ENCODE peak calls at places on chromosomes 16 and 17, in eight cellular contexts. H is tibial artery, Y is GM23338, F is ovary, K is heart right ventricle, I is lung, C is fibroblast of lung, U is OCI-LY7. Q is an unnamed sample.

GRCh38 chr16:54160939-54161897 is 125.4 kb downstream of the IRX3 start:
- DNase-seq in H (no peak), Y (no peak), F (no peak), K (no peak), I (no peak), C (no peak), U (no peak), Q (no peak)

GRCh38 chr16:31367875-31368274 is 12.9 kb downstream of the ITGAX start:
- DNase-seq in H (no peak), Y (no peak), F (no peak), K (no peak), I (no peak), C (no peak), U (no peak), Q (no peak)

GRCh38 chr16:47732122-47732805 is 271.1 kb downstream of the PHKB start:
- DNase-seq in H (no peak), Y (peak; percentile 2), F (no peak), K (no peak), I (no peak), C (peak; percentile 94), U (no peak), Q (no peak)

GRCh38 chr17:75090871-75091854 is 3.4 kb downstream of the SLC16A5 start:
- DNase-seq in H (no peak), Y (no peak), F (peak; percentile 66), K (no peak), I (no peak), C (no peak), U (no peak), Q (no peak)

GRCh38 chr17:82729479-82730260 is 5.7 kb upstream of the FN3K start:
- DNase-seq in H (no peak), Y (no peak), F (no peak), K (no peak), I (no peak), C (no peak), U (no peak), Q (no peak)

GRCh38 chr16:88455610-88456355 is 2.7 kb downstream of the ZFPM1 start:
- DNase-seq in H (no peak), Y (peak; percentile 66), F (no peak), K (no peak), I (peak; percentile 43), C (peak; percentile 33), U (peak; percentile 74), Q (no peak)

GRCh38 chr17:68379150-68379510 is 78.2 kb downstream of the WIPI1 start:
- DNase-seq in H (no peak), Y (no peak), F (no peak), K (no peak), I (no peak), C (no peak), U (no peak), Q (no peak)

GRCh38 chr17:55433029-55433628 is 11.5 kb upstream of the MMD start:
- DNase-seq in H (no peak), Y (no peak), F (no peak), K (no peak), I (no peak), C (no peak), U (no peak), Q (no peak)

GRCh38 chr16:3472878-3473595 is 22.3 kb downstream of the C16orf90 start:
- DNase-seq in H (no peak), Y (no peak), F (no peak), K (no peak), I (no peak), C (peak; percentile 13), U (no peak), Q (peak; percentile 39)

GRCh38 chr16:30445408-30446202 is at the start of gene SEPHS2:
- DNase-seq in H (peak; percentile 100), Y (peak; percentile 99), F (peak; percentile 99), K (peak; percentile 98), I (peak; percentile 99), C (peak; percentile 99), U (peak; percentile 99), Q (peak; percentile 98)

GRCh38 chr17:44971776-44972483 is 3.8 kb upstream of the C1QL1 start:
- DNase-seq in H (no peak), Y (peak; percentile 77), F (no peak), K (no peak), I (no peak), C (peak; percentile 24), U (no peak), Q (peak; percentile 24)

GRCh38 chr16:24070851-24071250 is 185.3 kb upstream of the CACNG3 start:
- DNase-seq in H (no peak), Y (peak; percentile 89), F (no peak), K (peak; percentile 6), I (no peak), C (peak; percentile 21), U (peak; percentile 83), Q (no peak)

GRCh38 chr17:19364699-19365498 is 2.4 kb upstream of the B9D1 start:
- DNase-seq in H (peak; percentile 18), Y (no peak), F (peak; percentile 19), K (no peak), I (no peak), C (no peak), U (no peak), Q (no peak)

GRCh38 chr17:1906622-1907021 is 76.8 kb downstream of the RPA1 start:
- DNase-seq in H (no peak), Y (peak; percentile 45), F (no peak), K (no peak), I (no peak), C (no peak), U (no peak), Q (no peak)

GRCh38 chr17:70855401-70856054 is 686.2 kb downstream of the KCNJ2 start:
- DNase-seq in H (no peak), Y (no peak), F (no peak), K (no peak), I (no peak), C (peak; percentile 92), U (no peak), Q (peak; percentile 59)

DNA sequence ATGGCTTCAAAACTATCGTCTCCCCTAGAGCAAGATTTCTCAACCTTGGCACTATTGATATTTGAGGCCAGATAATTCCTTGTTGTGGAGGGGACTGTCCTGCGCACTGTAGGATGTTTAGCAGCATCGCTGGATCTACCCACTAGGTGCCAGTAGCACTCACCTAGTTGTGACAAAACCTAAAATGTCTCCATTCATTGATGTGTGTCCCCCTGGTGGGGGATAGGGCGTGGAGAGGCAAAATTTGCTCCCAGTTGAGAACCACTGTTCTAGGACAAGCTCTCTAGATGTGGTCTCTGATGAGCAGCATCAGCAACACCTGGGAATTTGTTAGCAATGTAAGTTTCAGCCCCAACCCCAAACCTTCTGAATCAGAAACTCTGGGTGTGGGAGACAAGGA is 259.0 kb downstream of the XYLT1 start:
- DNase-seq in H (no peak), Y (peak; percentile 91), F (no peak), K (no peak), I (no peak), C (no peak), U (peak; percentile 77), Q (no peak)
- TF ChIP-seq CTCF in H (no peak), Y (peak; percentile 86), F (no peak), K (no peak), I (no peak), C (peak; percentile 3), U (peak; percentile 89), Q (peak; percentile 21)

DNA sequence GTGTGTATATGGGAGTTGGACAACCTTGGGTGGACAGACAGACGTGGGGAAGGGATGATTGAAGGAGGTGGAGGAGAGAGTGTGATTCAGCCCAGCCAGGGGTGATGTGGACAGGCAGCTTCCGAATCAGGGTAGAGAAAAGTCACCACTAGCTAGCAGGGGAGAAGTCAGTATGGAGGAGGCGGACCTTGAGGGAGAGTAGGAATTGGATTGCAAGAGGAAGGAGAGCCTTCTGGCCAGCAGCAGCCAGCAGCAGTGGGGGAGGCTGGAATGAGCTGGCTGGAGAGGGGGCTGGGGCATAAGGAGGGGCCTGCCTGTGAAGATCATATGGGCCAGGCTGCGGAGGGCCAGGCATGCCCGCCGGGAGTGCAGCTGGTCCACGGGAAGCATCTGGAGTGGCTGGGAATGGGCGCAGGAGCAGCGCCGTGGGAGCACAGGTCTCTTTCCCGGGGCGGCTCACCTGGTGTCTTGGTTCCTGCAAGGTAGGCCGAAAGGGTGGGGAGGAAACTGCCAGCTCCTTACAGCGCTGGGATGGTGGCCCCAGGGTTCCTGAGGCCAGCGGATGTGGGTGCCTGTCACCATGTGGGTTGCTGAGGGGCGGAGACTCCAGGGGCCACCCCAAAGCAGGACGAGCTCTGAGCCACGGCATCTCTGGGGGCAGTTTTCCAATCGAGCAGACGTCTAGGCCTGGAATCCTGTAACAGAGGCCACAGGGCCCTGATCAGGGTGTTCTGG is 235.3 kb downstream of the SEC14L1 start:
- DNase-seq in H (no peak), Y (no peak), F (peak; percentile 70), K (no peak), I (no peak), C (peak; percentile 84), U (no peak), Q (peak; percentile 62)
- H3K4me3 ChIP-seq in H (peak overlapping the region; percentile 93), Y (peak overlapping the region; percentile 96), F (no peak overlapping the region), K (no peak overlapping the region), I (no peak overlapping the region), C (peak overlapping the region; percentile 94), U (no peak overlapping the region), Q (peak overlapping the region; percentile 82)

GRCh38 chr17:9256361-9256943 is 235.1 kb downstream of the NTN1 start:
- DNase-seq in H (no peak), Y (no peak), F (no peak), K (no peak), I (no peak), C (no peak), U (no peak), Q (no peak)
- TF ChIP-seq CTCF in H (no peak), Y (no peak), F (no peak), K (no peak), I (no peak), C (no peak), U (no peak), Q (no peak)

DNA sequence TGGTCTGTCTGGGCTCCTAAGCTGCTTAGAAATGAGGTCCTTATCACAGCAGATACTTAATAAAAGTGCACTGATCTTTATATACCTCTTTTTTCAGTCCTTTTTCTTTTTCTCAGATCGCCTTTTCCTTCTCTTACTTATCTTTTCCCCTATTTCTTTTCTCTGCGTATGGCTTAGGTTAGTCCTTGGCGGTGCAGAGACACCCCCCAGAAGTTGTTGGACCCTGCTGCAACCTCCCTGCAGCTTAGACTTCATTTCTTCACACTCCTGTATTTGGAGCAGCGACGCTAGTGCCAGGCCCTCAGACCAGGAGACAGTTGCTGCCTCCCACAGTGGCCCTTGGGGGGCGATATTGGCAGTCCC is 67.6 kb downstream of the CENPV start:
- DNase-seq in H (no peak), Y (no peak), F (no peak), K (no peak), I (no peak), C (no peak), U (no peak), Q (no peak)
- H3K4me3 ChIP-seq in H (peak overlapping the region; percentile 27), Y (no peak overlapping the region), F (no peak overlapping the region), K (no peak overlapping the region), I (no peak overlapping the region), C (no peak overlapping the region), U (no peak overlapping the region), Q (peak overlapping the region; percentile 22)